ENCODE peak calls at places on chromosomes 7 and 10, in five cellular contexts. I, O, D, Y and U are unnamed samples. For H3K4me1, the result is how much of the 10 kb centered on the place peaks cover.

GRCh38 chr7:118259115-118259514 is 34.6 kb downstream of the ANKRD7 start:
- DNase-seq in I (no peak), O (no peak), D (no peak), Y (no peak), U (no peak)

GRCh38 chr10:88386878-88387773 is 196.0 kb downstream of the RNLS start:
- DNase-seq in I (peak), O (no peak), D (no peak), Y (no peak), U (no peak)

GRCh38 chr10:131901181-131901829 is 497 bp downstream of the PPP2R2D start:
- DNase-seq in I (no peak), O (no peak), D (peak), Y (peak), U (peak)

GRCh38 chr10:84407390-84408049 is 79.1 kb downstream of the CCSER2 start:
- DNase-seq in I (no peak), O (no peak), D (no peak), Y (no peak), U (no peak)

GRCh38 chr7:128793184-128793552 is 1.4 kb downstream of the CCDC136 start:
- DNase-seq in I (no peak), O (no peak), D (no peak), Y (no peak), U (no peak)

GRCh38 chr10:108544500-108545120 is 1378.7 kb downstream of the XPNPEP1 start:
- DNase-seq in I (peak), O (peak), D (peak), Y (peak), U (peak)

GRCh38 chr7:1283337-1283736 is 50.7 kb downstream of the UNCX start:
- DNase-seq in I (no peak), O (no peak), D (no peak), Y (peak), U (no peak)

GRCh38 chr10:100749059-100749308 is 3.6 kb downstream of the PAX2 start:
- DNase-seq in I (no peak), O (no peak), D (no peak), Y (no peak), U (no peak)

GRCh38 chr7:46146454-46147255 is 225.6 kb upstream of the IGFBP3 start:
- DNase-seq in I (peak), O (no peak), D (no peak), Y (no peak), U (peak)

GRCh38 chr7:152735443-152736004 is 24.0 kb upstream of the ACTR3B start:
- DNase-seq in I (no peak), O (no peak), D (no peak), Y (no peak), U (no peak)

GRCh38 chr10:75508239-75508813 is 76.9 kb downstream of the LRMDA start:
- DNase-seq in I (peak), O (no peak), D (no peak), Y (no peak), U (no peak)

GRCh38 chr10:20890491-20891337 is 6.4 kb downstream of the NEBL start:
- DNase-seq in I (no peak), O (no peak), D (no peak), Y (no peak), U (no peak)

GRCh38 chr7:127690806-127691205 is 38.8 kb downstream of the SND1 start:
- DNase-seq in I (no peak), O (no peak), D (no peak), Y (no peak), U (no peak)

GRCh38 chr7:131425992-131426391 is 98.3 kb downstream of the MKLN1 start:
- DNase-seq in I (no peak), O (no peak), D (no peak), Y (no peak), U (no peak)

GRCh38 chr10:100186253-100186780 is 488 bp upstream of the ERLIN1 start:
- DNase-seq in I (peak), O (no peak), D (peak), Y (no peak), U (peak)

GRCh38 chr7:1380821-1381580 is 78.3 kb downstream of the MICALL2 start:
- DNase-seq in I (no peak), O (no peak), D (no peak), Y (no peak), U (no peak)

GRCh38 chr7:84009051-84009450 is 185.5 kb downstream of the SEMA3A start:
- DNase-seq in I (peak), O (no peak), D (no peak), Y (no peak), U (no peak)

GRCh38 chr10:866577-866941 is 64.9 kb downstream of the LARP4B start:
- DNase-seq in I (no peak), O (no peak), D (no peak), Y (no peak), U (no peak)

GRCh38 chr7:23121175-23121574 is 15.6 kb downstream of the KLHL7 start:
- DNase-seq in I (no peak), O (no peak), D (no peak), Y (no peak), U (no peak)

GRCh38 chr10:52442576-52442975 is 128.5 kb downstream of the DKK1 start:
- DNase-seq in I (peak), O (no peak), D (no peak), Y (no peak), U (no peak)

GRCh38 chr10:26488344-26488743 is 50.2 kb downstream of the APBB1IP start:
- DNase-seq in I (peak), O (no peak), D (no peak), Y (no peak), U (no peak)

GRCh38 chr7:80611353-80611752 is 27.1 kb upstream of the CD36 start:
- DNase-seq in I (peak), O (no peak), D (no peak), Y (no peak), U (no peak)

GRCh38 chr10:71912431-71912830 is 51.8 kb upstream of the CHST3 start:
- DNase-seq in I (peak), O (no peak), D (no peak), Y (no peak), U (no peak)

GRCh38 chr10:71916827-71917226 is 47.4 kb upstream of the CHST3 start:
- DNase-seq in I (no peak), O (no peak), D (no peak), Y (no peak), U (no peak)

GRCh38 chr10:71908998-71909397 is 55.2 kb upstream of the CHST3 start:
- DNase-seq in I (no peak), O (no peak), D (no peak), Y (no peak), U (no peak)

GRCh38 chr10:71909399-71910083 is 54.7 kb upstream of the CHST3 start:
- DNase-seq in I (no peak), O (no peak), D (no peak), Y (no peak), U (no peak)

GRCh38 chr10:71911296-71911954 is 52.8 kb upstream of the CHST3 start:
- DNase-seq in I (no peak), O (no peak), D (no peak), Y (no peak), U (no peak)
- H3K27ac ChIP-seq in I (no peak), O (no peak), D (no peak), Y (no peak), U (no peak)

GRCh38 chr10:103654925-103655324 is 161.4 kb downstream of the NEURL1 start:
- DNase-seq in I (no peak), O (no peak), D (no peak), Y (no peak), U (no peak)
- H3K4me1 ChIP-seq in I (under half), O (under half), D (half or more), Y (under half), U (half or more)

GRCh38 chr7:50119815-50120637 is 27.0 kb upstream of the ZPBP start:
- DNase-seq in I (peak), O (no peak), D (no peak), Y (no peak), U (no peak)
- TF ChIP-seq CTCF in I (no peak), O (no peak), D (no peak), Y (no peak), U (no peak)

DNA sequence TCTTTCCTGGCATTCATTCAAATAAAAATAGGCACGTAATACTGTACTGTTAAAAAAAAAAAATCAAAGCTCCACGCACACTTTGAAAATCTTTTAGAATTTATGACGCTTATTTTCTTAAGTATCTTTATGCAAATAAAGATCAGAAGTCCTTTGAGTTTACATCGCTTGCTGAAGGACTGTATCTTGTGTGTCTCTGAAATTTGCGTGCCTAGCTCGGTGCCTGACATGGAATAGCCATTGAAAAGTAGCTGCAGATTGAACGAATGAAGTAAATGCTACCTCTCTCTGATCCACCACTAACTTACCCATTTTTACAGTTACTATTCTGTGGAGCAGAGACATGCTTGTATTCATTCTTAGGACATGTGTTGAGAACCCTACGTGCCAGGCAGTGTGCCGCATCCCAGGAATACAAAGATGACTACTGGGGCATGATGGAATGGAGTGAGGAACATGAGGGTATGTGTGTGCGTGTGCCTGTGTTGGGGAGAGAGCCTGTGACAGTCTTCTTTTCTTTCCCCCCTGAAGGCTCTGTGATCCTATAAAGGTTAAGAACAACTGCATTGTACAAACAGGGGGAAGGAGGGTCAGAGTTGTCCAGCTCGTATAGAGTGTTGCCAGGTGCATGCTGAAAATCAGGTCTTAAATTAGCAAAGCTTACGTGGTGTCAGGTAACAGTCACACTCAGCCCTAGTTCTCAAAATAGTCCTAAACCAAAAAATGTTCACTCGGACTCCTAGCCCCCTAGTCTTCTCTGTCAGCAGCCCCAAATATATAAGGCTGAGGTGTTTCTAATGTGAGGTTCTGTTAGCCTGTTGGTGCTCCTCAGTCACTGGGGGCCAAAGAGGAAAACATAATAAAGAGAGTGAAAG is 161.8 kb downstream of the CELF2 start:
- DNase-seq in I (no peak), O (no peak), D (no peak), Y (no peak), U (no peak)
- H3K27ac ChIP-seq in I (no peak), O (no peak), D (no peak), Y (no peak), U (peak)